ENCODE peak calls at places on chromosomes 11 and 22, in ten cellular contexts. L is esophagus mucosa; Z is activated CD8-positive, alpha-beta T cell treated with anti-CD3 and anti-CD28 coated beads for 36 hours; F is activated naive CD4-positive, alpha-beta T cell treated with anti-CD3 and anti-CD28 coated beads, Interleukin-2, amount 50 U/mL, for 72 hours; E is CD4-positive, CD25-positive, alpha-beta regulatory T cell; A is RWPE2; C is right lobe of liver; R is Right ventricle myocardium superior; B is stimulated activated naive CD8-positive, alpha-beta T cell treated with anti-CD3 and anti-CD28 coated beads, Interleukin-15, Interleukin-2, amounts not matched to agents 100 U/mL and 50 U/mL, for 24 hours; N is left cardiac atrium. J is an unnamed sample.
A peak's percentile ranks its signal among the peaks of the same experiment; 100 is the strongest.

GRCh38 chr11:11985016-11985715 is 23.3 kb downstream of the DKK3 start:
- ATAC-seq in L (no peak), Z (no peak), F (no peak), E (no peak), A (peak; percentile 45), C (no peak), R (no peak), B (no peak), N (peak; percentile 10), J (no peak)

GRCh38 chr11:16883179-16883578 is 131.0 kb downstream of the PLEKHA7 start:
- ATAC-seq in L (peak; percentile 93), Z (no peak), F (no peak), E (no peak), A (peak; percentile 70), C (peak; percentile 63), R (peak; percentile 53), B (no peak), N (peak; percentile 41), J (no peak)

GRCh38 chr22:29072979-29073617 is at the start of gene KREMEN1:
- ATAC-seq in L (peak; percentile 5), Z (no peak), F (peak; percentile 2), E (no peak), A (no peak), C (no peak), R (peak; percentile 2), B (no peak), N (peak; percentile 10), J (peak; percentile 49)

GRCh38 chr11:118635237-118635591 is 27.8 kb downstream of the PHLDB1 start:
- ATAC-seq in L (no peak), Z (no peak), F (no peak), E (no peak), A (no peak), C (peak; percentile 18), R (peak; percentile 13), B (no peak), N (peak; percentile 9), J (no peak)

GRCh38 chr11:17778956-17779860 is 44.6 kb downstream of the KCNC1 start:
- ATAC-seq in L (no peak), Z (no peak), F (no peak), E (no peak), A (no peak), C (no peak), R (no peak), B (no peak), N (no peak), J (no peak)

GRCh38 chr11:70816156-70816678 is 417.9 kb downstream of the CTTN start:
- ATAC-seq in L (no peak), Z (no peak), F (no peak), E (no peak), A (no peak), C (no peak), R (no peak), B (no peak), N (no peak), J (no peak)

GRCh38 chr22:35021166-35021565 is 44.8 kb upstream of the ISX start:
- ATAC-seq in L (peak; percentile 69), Z (no peak), F (no peak), E (no peak), A (peak; percentile 64), C (no peak), R (no peak), B (no peak), N (no peak), J (no peak)

GRCh38 chr11:19781351-19781750 is 68.7 kb downstream of the NAV2 start:
- ATAC-seq in L (no peak), Z (no peak), F (no peak), E (no peak), A (no peak), C (no peak), R (no peak), B (no peak), N (no peak), J (no peak)

GRCh38 chr11:13343931-13344717 is 66.5 kb downstream of the BMAL1 start:
- ATAC-seq in L (peak; percentile 64), Z (peak; percentile 71), F (peak; percentile 50), E (peak; percentile 57), A (peak; percentile 43), C (peak; percentile 56), R (peak; percentile 67), B (peak; percentile 38), N (peak; percentile 42), J (peak; percentile 44)

GRCh38 chr11:10476342-10476741 is 21.3 kb downstream of the AMPD3 start:
- ATAC-seq in L (peak; percentile 21), Z (no peak), F (no peak), E (no peak), A (no peak), C (no peak), R (no peak), B (no peak), N (no peak), J (no peak)

GRCh38 chr11:33900159-33900855 is 8.4 kb upstream of the LMO2 start:
- ATAC-seq in L (no peak), Z (no peak), F (no peak), E (no peak), A (no peak), C (no peak), R (no peak), B (no peak), N (peak; percentile 6), J (peak; percentile 47)

GRCh38 chr11:116231540-116231939 is 541.2 kb downstream of the BUD13 start:
- ATAC-seq in L (no peak), Z (no peak), F (no peak), E (no peak), A (no peak), C (no peak), R (no peak), B (no peak), N (no peak), J (no peak)